ENCODE peak calls at places on chromosomes 11 and 22, in four cellular contexts. F is HCT116, G is K562, A is HepG2. I is an unnamed sample.
A peak's percentile ranks its signal among the peaks of the same experiment; 100 is the strongest.

GRCh38 chr22:36739185-36739584 is 35.6 kb upstream of the CACNG2 start:
- DNase-seq in A (no peak), F (no peak), G (no peak), I (no peak)

GRCh38 chr11:78022397-78023396 is at the start of gene KCTD14:
- DNase-seq in G (no peak), A (peak; percentile 53), F (no peak), I (no peak)

GRCh38 chr22:44550666-44551491 is 52.8 kb upstream of the RTL6 start:
- DNase-seq in A (no peak), F (no peak), G (no peak), I (no peak)

GRCh38 chr11:108697872-108698473 is 33.1 kb downstream of the DDX10 start:
- DNase-seq in G (peak; percentile 58), F (peak; percentile 51), A (peak; percentile 54), I (peak; percentile 83)

GRCh38 chr11:100719809-100720221 is 32.7 kb downstream of the ARHGAP42 start:
- DNase-seq in F (peak; percentile 63), A (no peak), G (peak; percentile 25), I (peak; percentile 33)

GRCh38 chr11:111836766-111837165 is 34.6 kb downstream of the ALG9 start:
- DNase-seq in F (no peak), A (no peak), G (no peak), I (no peak)

GRCh38 chr11:91859666-91860065 is 365.0 kb upstream of the FAT3 start:
- DNase-seq in G (no peak), A (no peak), F (no peak), I (peak; percentile 48)

GRCh38 chr11:18581825-18582224 is 6.7 kb downstream of the UEVLD start:
- DNase-seq in F (no peak), A (no peak), G (no peak), I (no peak)

GRCh38 chr11:120675171-120675570 is 163.6 kb downstream of the GRIK4 start:
- DNase-seq in A (peak; percentile 38), G (no peak), F (no peak), I (no peak)

GRCh38 chr11:106238704-106239360 is 161.4 kb downstream of the AASDHPPT start:
- DNase-seq in G (no peak), A (no peak), F (no peak), I (no peak)

GRCh38 chr22:36398602-36399472 is 11.1 kb upstream of the MYH9 start:
- DNase-seq in G (no peak), A (peak; percentile 51), F (no peak), I (no peak)

GRCh38 chr22:36379593-36380361 is 8.0 kb downstream of the MYH9 start:
- DNase-seq in A (no peak), G (no peak), F (no peak), I (no peak)

GRCh38 chr22:42688241-42688913 is 32.3 kb downstream of the A4GALT start:
- DNase-seq in F (no peak), G (peak; percentile 27), A (peak; percentile 57), I (peak; percentile 41)

GRCh38 chr11:115425816-115426215 is 78.4 kb downstream of the CADM1 start:
- DNase-seq in G (no peak), A (no peak), F (no peak), I (no peak)

GRCh38 chr22:30882974-30883533 is 85.5 kb downstream of the MORC2 start:
- DNase-seq in F (no peak), G (peak; percentile 42), A (no peak), I (no peak)
- TF ChIP-seq JUND in F (no peak), G (no peak), A (no peak), I (no peak)

DNA sequence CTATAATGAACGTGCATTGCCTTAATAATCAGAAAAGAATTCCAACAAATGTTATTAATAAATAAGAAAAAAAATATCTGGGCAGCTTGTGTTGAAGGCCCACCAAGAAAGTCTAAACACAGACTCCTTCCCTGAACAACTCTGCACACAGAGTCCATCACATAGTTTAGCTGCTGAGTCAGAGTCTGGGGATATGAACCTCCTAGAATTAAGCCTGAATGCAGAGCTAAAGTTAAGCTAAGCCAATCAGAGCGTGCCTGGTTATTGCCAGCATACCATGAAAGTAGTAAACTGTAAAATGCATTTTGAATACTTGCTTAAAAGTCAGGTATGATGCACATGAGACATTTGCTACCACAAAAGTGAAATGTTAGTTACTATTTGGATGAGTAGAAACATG is 25.6 kb upstream of the TENM4 start:
- DNase-seq in F (no peak), A (no peak), G (no peak), I (no peak)
- TF ChIP-seq JUND in F (no peak), A (no peak), G (no peak), I (no peak)

DNA sequence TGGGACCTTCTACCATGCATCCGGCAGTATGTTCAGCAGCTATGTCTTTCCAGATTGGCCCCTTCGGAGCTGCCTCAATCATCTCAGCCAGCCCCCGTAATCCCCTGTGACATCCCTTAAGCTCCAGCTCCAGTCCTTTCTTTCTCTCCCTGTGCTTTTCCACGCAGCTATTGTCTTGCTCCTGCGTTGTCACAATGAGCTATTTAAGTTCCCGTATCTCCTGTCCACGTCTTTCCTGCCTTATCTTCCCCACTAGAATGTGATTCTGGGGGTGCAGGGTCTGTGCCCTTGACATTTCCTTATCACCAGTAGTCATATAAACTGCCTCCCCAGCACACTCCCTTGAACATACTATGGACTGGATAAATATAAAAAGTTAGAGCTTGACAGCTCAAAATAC is 5.1 kb upstream of the ETS1 start:
- DNase-seq in A (no peak), F (no peak), G (no peak), I (no peak)
- TF ChIP-seq JUND in A (no peak), F (no peak), G (no peak), I (no peak)

DNA sequence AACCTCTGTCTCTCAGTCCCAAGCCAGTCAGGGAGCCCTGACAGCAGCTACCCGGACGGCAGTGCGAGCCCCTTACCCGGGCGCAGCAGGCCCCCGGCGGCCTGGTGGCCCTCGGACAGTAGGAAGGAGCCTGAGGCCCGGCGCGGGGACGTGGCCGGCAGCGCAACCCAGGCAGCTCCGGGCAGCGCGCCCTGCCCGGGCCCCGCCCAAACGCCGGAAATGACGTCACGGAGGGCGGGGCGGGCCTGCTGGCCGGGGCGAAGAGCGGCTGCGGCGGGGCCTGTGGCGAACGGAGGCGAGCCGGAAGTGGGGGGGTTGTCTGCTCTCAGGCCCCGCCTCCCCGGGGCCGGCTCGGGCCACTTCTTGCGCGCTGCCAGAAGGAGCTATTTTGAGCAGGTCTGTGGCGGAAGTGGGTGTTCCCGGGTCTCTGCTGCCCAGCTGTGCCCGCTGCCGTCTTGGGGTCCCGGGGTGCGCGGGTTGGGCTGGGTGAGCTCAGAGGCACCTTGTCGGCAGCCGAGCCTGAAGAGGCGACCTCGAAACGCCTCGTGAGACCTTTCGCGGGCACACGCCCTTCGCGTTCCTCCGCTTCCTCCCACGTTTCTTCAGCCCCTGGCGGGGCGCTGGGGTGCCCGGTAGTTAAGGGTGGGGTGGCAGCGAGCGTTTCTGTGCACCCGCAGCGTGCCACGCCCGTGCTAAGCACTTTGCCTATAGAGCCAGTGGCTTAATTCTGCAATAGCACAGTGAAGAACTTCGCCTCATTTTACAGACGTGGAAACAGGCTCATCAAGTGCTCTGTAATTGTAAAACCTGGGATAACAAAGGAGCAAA is at the start of gene C11orf24:
- DNase-seq in F (peak; percentile 79), A (peak; percentile 84), G (peak; percentile 99), I (peak; percentile 97)
- TF ChIP-seq JUND in F (peak; percentile 55), A (peak; percentile 74), G (peak; percentile 98), I (no peak)

GRCh38 chr22:18147791-18148507 is 2.0 kb upstream of the USP18 start:
- DNase-seq in F (no peak), G (no peak), A (no peak), I (no peak)
- TF ChIP-seq JUND in F (no peak), G (no peak), A (no peak), I (no peak)

GRCh38 chr11:64649304-64649703 is 58.3 kb downstream of the SLC22A12 start:
- DNase-seq in G (peak; percentile 70), F (peak; percentile 24), A (peak; percentile 30), I (no peak)
- TF ChIP-seq JUND in G (peak; percentile 23), F (no peak), A (no peak), I (no peak)

DNA sequence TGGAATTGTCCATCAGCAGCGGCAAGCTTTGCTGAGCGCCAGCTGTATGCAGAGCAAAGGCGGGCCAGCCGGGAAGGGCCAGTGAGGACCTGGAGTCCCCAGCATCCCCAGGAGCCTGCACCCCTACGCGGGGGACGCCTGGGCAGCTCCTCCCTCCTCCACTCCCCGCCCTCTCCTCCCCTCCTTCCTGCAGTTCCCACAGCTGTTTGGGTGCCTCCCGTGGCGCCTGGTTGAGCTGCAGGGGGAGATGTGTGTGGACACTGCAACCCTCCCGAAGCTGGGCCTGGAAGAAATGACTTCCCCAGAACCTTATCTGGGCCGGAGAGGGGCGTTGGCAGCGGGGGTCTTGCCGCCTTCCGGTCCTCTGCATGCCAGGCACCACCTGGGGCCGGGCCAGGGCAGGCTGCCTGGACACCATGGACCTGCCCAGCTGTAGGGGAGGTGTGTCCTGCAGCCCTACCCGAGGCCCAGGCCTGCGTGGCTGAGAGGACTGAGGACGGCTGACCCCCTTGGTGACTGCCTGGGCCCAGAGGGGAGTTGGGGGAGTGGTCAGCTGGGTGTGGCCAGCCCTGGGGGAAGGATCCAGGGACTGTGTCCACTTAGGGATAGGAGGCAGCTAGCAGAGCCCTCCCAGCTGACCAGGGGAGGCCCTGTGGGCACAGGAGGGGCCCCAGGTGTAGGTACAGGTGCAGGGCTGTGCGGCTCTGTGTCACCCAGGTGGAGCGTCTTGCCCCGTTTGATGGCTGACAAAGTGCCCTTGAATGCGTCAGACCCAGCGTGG is 16.8 kb upstream of the MUC6 start:
- DNase-seq in F (no peak), A (no peak), G (no peak), I (no peak)
- TF ChIP-seq JUND in F (no peak), A (no peak), G (no peak), I (no peak)